ENCODE peak calls at places on chromosomes 5 and 9, in five cellular contexts. One of them, this sample, is unnamed.

GRCh38 chr5:1737790-1738405 is 61.7 kb downstream of the MRPL36 start:
- DNase-seq in cardiac muscle cell: peak; percentile 33
- DNase-seq in DMS 273 treated with DMSO at 0.1 percent for 48 hours: no peak
- DNase-seq in T1000: no peak
- DNase-seq in right cardiac atrium: no peak
- DNase-seq in this sample: peak; percentile 4

GRCh38 chr9:97504381-97505216 is 3.1 kb downstream of the TMOD1 start:
- DNase-seq in cardiac muscle cell: no peak
- DNase-seq in DMS 273 treated with DMSO at 0.1 percent for 48 hours: no peak
- DNase-seq in T1000: no peak
- DNase-seq in right cardiac atrium: no peak
- DNase-seq in this sample: no peak

GRCh38 chr9:129367287-129367686 is 189.2 kb upstream of the IER5L start:
- DNase-seq in cardiac muscle cell: no peak
- DNase-seq in DMS 273 treated with DMSO at 0.1 percent for 48 hours: no peak
- DNase-seq in T1000: no peak
- DNase-seq in right cardiac atrium: no peak
- DNase-seq in this sample: no peak

GRCh38 chr5:136330353-136330913 is 34.9 kb downstream of the TRPC7 start:
- DNase-seq in cardiac muscle cell: no peak
- DNase-seq in DMS 273 treated with DMSO at 0.1 percent for 48 hours: no peak
- DNase-seq in T1000: no peak
- DNase-seq in right cardiac atrium: no peak
- DNase-seq in this sample: no peak

GRCh38 chr9:137241490-137242328 is 622 bp downstream of the TUBB4B start:
- DNase-seq in cardiac muscle cell: peak; percentile 47
- DNase-seq in DMS 273 treated with DMSO at 0.1 percent for 48 hours: no peak
- DNase-seq in T1000: no peak
- DNase-seq in right cardiac atrium: peak; percentile 90
- DNase-seq in this sample: no peak

GRCh38 chr5:76626738-76627137 is 3.5 kb upstream of the F2RL2 start:
- DNase-seq in cardiac muscle cell: no peak
- DNase-seq in DMS 273 treated with DMSO at 0.1 percent for 48 hours: no peak
- DNase-seq in T1000: no peak
- DNase-seq in right cardiac atrium: no peak
- DNase-seq in this sample: no peak

GRCh38 chr9:10910779-10911178 is 298.0 kb upstream of the PTPRD start:
- DNase-seq in cardiac muscle cell: no peak
- DNase-seq in DMS 273 treated with DMSO at 0.1 percent for 48 hours: no peak
- DNase-seq in T1000: no peak
- DNase-seq in right cardiac atrium: no peak
- DNase-seq in this sample: no peak

GRCh38 chr5:149212203-149212951 is 59.3 kb upstream of the AFAP1L1 start:
- DNase-seq in cardiac muscle cell: peak; percentile 90
- DNase-seq in DMS 273 treated with DMSO at 0.1 percent for 48 hours: no peak
- DNase-seq in T1000: peak; percentile 62
- DNase-seq in right cardiac atrium: no peak
- DNase-seq in this sample: peak; percentile 97

GRCh38 chr5:52132053-52132452 is 655.7 kb upstream of the ITGA1 start:
- DNase-seq in cardiac muscle cell: no peak
- DNase-seq in DMS 273 treated with DMSO at 0.1 percent for 48 hours: no peak
- DNase-seq in T1000: no peak
- DNase-seq in right cardiac atrium: no peak
- DNase-seq in this sample: no peak

GRCh38 chr9:74016004-74016403 is 481.1 kb upstream of the RORB start:
- DNase-seq in cardiac muscle cell: no peak
- DNase-seq in DMS 273 treated with DMSO at 0.1 percent for 48 hours: no peak
- DNase-seq in T1000: no peak
- DNase-seq in right cardiac atrium: no peak
- DNase-seq in this sample: no peak

GRCh38 chr9:91116226-91116625 is 245.5 kb downstream of the AUH start:
- DNase-seq in cardiac muscle cell: no peak
- DNase-seq in DMS 273 treated with DMSO at 0.1 percent for 48 hours: no peak
- DNase-seq in T1000: no peak
- DNase-seq in right cardiac atrium: no peak
- DNase-seq in this sample: no peak

GRCh38 chr5:69525490-69525889 is 32.9 kb downstream of the OCLN start:
- DNase-seq in cardiac muscle cell: no peak
- DNase-seq in DMS 273 treated with DMSO at 0.1 percent for 48 hours: no peak
- DNase-seq in T1000: no peak
- DNase-seq in right cardiac atrium: no peak
- DNase-seq in this sample: no peak

GRCh38 chr5:140261403-140262171 is 41.3 kb downstream of the PFDN1 start:
- DNase-seq in cardiac muscle cell: peak; percentile 85
- DNase-seq in DMS 273 treated with DMSO at 0.1 percent for 48 hours: no peak
- DNase-seq in T1000: peak; percentile 53
- DNase-seq in right cardiac atrium: peak; percentile 74
- DNase-seq in this sample: peak; percentile 83

GRCh38 chr5:171984748-171985419 is 21.6 kb downstream of the FBXW11 start:
- DNase-seq in cardiac muscle cell: peak; percentile 67
- DNase-seq in DMS 273 treated with DMSO at 0.1 percent for 48 hours: no peak
- DNase-seq in T1000: peak; percentile 16
- DNase-seq in right cardiac atrium: no peak
- DNase-seq in this sample: no peak

This sample was measured in stromal cell of bone marrow.